ENCODE peak calls at places on chromosomes 7 and 10, in seven cellular contexts. R is OCI-LY7, A is colonic mucosa, P is mammary epithelial cell, M is endothelial cell of umbilical vein, X is keratinocyte, I is GM23248. U is an unnamed sample. For H3K36me3, the result is how much of the 10 kb centered on the place peaks cover.

GRCh38 chr10:16756561-16757221 is 60.5 kb downstream of the RSU1 start:
- DNase-seq in R (no peak), A (no peak), P (no peak), M (no peak), X (no peak), I (peak), U (no peak)

GRCh38 chr10:14396441-14397048 is 65.8 kb upstream of the FRMD4A start:
- DNase-seq in R (no peak), A (no peak), P (peak), M (no peak), X (no peak), I (peak), U (peak)

GRCh38 chr7:107725138-107725740 is 18.7 kb upstream of the CBLL1 start:
- DNase-seq in R (peak), A (peak), P (peak), M (peak), X (peak), I (peak), U (no peak)

GRCh38 chr10:119135517-119135890 is 30.0 kb downstream of the SFXN4 start:
- DNase-seq in R (no peak), A (no peak), P (no peak), M (no peak), X (no peak), I (peak), U (no peak)

GRCh38 chr10:132560248-132560731 is 22.7 kb downstream of the INPP5A start:
- DNase-seq in R (peak), A (no peak), P (no peak), M (no peak), X (no peak), I (peak), U (no peak)

GRCh38 chr7:12320241-12320640 is 83.4 kb downstream of the VWDE start:
- DNase-seq in R (no peak), A (no peak), P (no peak), M (no peak), X (no peak), I (no peak), U (no peak)

GRCh38 chr7:128206747-128207500 is 34.2 kb upstream of the LEP start:
- DNase-seq in R (no peak), A (no peak), P (no peak), M (no peak), X (no peak), I (no peak), U (no peak)

GRCh38 chr10:102432162-102432950 is at the start of gene CUEDC2:
- DNase-seq in R (peak), A (peak), P (peak), M (peak), X (peak), I (peak), U (peak)

GRCh38 chr10:50635286-50635685 is 11.5 kb upstream of the SGMS1 start:
- DNase-seq in R (no peak), A (no peak), P (peak), M (peak), X (no peak), I (peak), U (peak)

GRCh38 chr7:148711191-148712102 is 12.7 kb downstream of the CUL1 start:
- DNase-seq in R (peak), A (no peak), P (no peak), M (no peak), X (no peak), I (no peak), U (no peak)
- H3K4me3 ChIP-seq in R (peak), A (no peak), P (no peak), M (no peak), X (no peak), I (no peak), U (no peak)

DNA sequence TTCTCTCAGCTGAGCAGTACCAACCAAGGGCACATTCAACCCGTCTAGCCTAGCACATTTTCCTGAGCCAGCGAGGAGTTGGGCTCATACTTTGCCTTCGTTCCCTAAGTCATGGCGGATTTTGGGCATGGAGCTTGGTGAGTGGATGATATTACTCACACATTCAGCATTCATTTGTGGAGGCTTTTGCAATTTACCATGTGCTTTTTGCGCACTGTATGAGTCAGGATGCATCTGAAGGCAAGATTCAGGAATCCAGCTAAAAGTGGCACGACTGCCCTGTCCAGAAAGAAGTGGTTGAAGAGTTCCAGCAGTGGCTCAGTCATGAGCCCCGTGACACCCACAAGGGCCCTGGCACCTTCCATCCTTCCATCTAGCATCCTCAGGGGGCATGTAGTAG is 24.2 kb upstream of the MGMT start:
- DNase-seq in R (no peak), A (no peak), P (no peak), M (no peak), X (no peak), I (peak), U (no peak)
- H3K36me3 ChIP-seq in R (under half), A (under half), P (under half), M (under half), X (under half), I (under half), U (under half)

GRCh38 chr10:26516540-26517101 is 78.5 kb downstream of the APBB1IP start:
- DNase-seq in R (no peak), A (no peak), P (no peak), M (no peak), X (no peak), I (peak), U (no peak)
- H3K4me3 ChIP-seq in R (no peak), A (no peak), P (no peak), M (no peak), X (no peak), I (no peak), U (no peak)

GRCh38 chr10:74096777-74097176 is 53.9 kb downstream of the AP3M1 start:
- DNase-seq in R (peak), A (no peak), P (no peak), M (no peak), X (no peak), I (no peak), U (no peak)

GRCh38 chr10:74094231-74094630 is 56.4 kb downstream of the AP3M1 start:
- DNase-seq in R (no peak), A (no peak), P (no peak), M (no peak), X (no peak), I (no peak), U (no peak)

GRCh38 chr10:74099836-74100235 is 50.8 kb downstream of the AP3M1 start:
- DNase-seq in R (no peak), A (no peak), P (peak), M (no peak), X (no peak), I (no peak), U (no peak)

GRCh38 chr10:74093530-74094164 is 57.0 kb downstream of the AP3M1 start:
- DNase-seq in R (no peak), A (no peak), P (no peak), M (no peak), X (no peak), I (no peak), U (no peak)

GRCh38 chr10:74097776-74098175 is 52.9 kb downstream of the AP3M1 start:
- DNase-seq in R (no peak), A (no peak), P (no peak), M (no peak), X (no peak), I (no peak), U (no peak)
- H3K36me3 ChIP-seq in R (half or more), A (under half), P (under half), M (under half), X (under half), I (half or more), U (half or more)

GRCh38 chr7:157004839-157005455 is 5.5 kb downstream of the MNX1 start:
- DNase-seq in R (no peak), A (no peak), P (no peak), M (no peak), X (no peak), I (no peak), U (no peak)
- H3K4me3 ChIP-seq in R (no peak), A (no peak), P (no peak), M (no peak), X (no peak), I (no peak), U (no peak)

DNA sequence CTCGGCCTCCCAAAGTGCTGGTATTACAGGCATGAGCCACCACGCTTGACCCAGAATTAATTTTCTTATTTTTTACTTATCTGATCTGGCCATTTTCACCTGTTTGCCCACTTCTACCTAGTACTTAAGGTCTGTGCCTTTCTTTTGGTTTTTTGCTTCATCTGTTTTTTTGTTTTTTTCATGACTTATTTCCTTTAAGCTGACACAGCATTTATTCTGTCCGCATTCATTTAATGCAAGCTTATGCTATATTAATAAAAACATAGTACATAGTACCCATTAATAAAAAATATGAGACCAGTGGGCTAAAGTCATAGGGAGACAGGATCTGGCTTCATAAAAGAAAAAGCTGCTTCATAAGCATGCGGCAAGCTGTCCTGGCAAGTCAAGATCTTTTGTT is 205.4 kb downstream of the ZEB1 start:
- DNase-seq in R (no peak), A (no peak), P (no peak), M (no peak), X (no peak), I (no peak), U (no peak)
- H3K36me3 ChIP-seq in R (half or more), A (under half), P (under half), M (under half), X (under half), I (half or more), U (half or more)

DNA sequence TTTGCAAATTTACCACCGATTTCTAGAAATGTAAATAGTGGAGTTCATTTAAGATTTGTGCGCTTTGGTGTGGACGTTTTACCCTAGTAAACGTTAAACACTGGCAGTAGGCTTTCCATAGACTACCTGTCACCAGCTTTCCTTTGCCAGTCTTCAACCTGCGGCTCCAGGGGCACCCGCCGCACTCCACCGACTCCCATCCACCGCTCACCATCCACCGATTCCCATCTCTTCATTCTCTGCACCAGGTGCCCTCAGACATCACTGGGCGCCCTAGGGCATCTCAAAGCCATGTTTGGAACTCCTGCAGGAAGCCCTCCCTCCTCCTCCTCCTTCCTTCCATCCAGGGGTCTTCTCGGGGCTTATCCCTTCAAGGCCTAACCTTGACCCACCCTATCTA is 1.4 kb upstream of the AP5Z1 start:
- DNase-seq in R (no peak), A (no peak), P (no peak), M (no peak), X (no peak), I (no peak), U (no peak)
- H3K4me3 ChIP-seq in R (no peak), A (no peak), P (no peak), M (no peak), X (no peak), I (no peak), U (no peak)

DNA sequence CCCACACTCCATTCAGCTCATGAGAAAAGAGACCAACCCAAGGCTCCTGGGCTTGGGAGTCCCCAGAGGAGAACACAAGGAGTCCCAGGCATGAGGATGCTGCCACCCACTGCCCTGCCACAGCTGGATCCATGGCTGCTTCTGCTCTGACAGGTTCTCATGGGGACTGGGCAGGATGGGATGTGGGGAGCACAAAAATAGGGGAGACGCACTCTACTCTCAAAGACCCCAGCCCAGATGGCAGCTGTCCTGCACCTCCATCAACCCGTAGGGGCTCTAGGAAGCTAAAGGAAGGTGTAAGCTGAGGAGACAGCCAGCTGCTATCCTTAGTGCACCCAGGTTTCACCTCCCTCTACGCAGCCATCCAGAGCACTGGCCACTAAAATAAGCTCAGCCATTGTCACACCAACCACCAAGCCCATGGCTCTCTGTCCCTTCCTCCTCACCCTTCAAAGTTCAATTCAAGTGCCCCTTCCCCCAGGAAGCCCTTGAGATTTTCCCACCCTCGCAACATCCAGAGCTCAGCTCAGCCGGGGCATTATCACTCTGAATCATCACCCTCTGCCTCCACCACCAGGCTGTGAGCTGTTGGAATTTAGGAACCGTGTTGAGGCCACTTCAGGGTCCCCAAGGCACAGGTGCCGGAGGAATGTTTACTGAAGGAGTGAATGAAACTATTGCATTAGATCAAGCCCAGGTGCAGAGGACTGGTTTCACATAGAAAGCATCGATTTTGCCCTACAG is 142.1 kb downstream of the GRID1 start:
- DNase-seq in R (no peak), A (no peak), P (no peak), M (no peak), X (no peak), I (peak), U (no peak)
- H3K36me3 ChIP-seq in R (under half), A (under half), P (under half), M (under half), X (under half), I (under half), U (under half)

U was measured in MG63.